ENCODE peak calls at places on chromosomes 5 and 9, in ten cellular contexts. M, C, Z, U, W, H, R, J, O and T are unnamed samples.

GRCh38 chr5:140635291-140636257 is 2.6 kb upstream of the CD14 start:
- DNase-seq in M (no peak), C (no peak), Z (no peak), U (no peak), W (no peak), H (no peak), R (no peak), J (no peak), O (no peak), T (no peak)

GRCh38 chr5:127934791-127935256 is 148.7 kb upstream of the SLC12A2 start:
- DNase-seq in M (peak), C (peak), Z (no peak), U (no peak), W (peak), H (peak), R (no peak), J (no peak), O (peak), T (peak)

GRCh38 chr9:90420714-90421513 is 221.7 kb downstream of the DIRAS2 start:
- DNase-seq in M (no peak), C (no peak), Z (no peak), U (no peak), W (no peak), H (no peak), R (no peak), J (no peak), O (no peak), T (no peak)

GRCh38 chr5:73513996-73514395 is 15.8 kb downstream of the BTF3 start:
- DNase-seq in M (no peak), C (no peak), Z (no peak), U (no peak), W (no peak), H (peak), R (no peak), J (no peak), O (no peak), T (no peak)

GRCh38 chr5:28009526-28010025 is 971.2 kb upstream of the CDH9 start:
- DNase-seq in M (no peak), C (peak), Z (no peak), U (no peak), W (no peak), H (no peak), R (no peak), J (no peak), O (no peak), T (no peak)

GRCh38 chr5:83503662-83504061 is 32.1 kb downstream of the VCAN start:
- DNase-seq in M (no peak), C (no peak), Z (no peak), U (no peak), W (no peak), H (no peak), R (no peak), J (peak), O (no peak), T (no peak)

GRCh38 chr5:159905496-159905895 is 10.8 kb upstream of the ADRA1B start:
- DNase-seq in M (peak), C (no peak), Z (no peak), U (no peak), W (no peak), H (peak), R (no peak), J (no peak), O (peak), T (no peak)

GRCh38 chr9:35763803-35764202 is 9.7 kb upstream of the MSMP start:
- DNase-seq in M (no peak), C (no peak), Z (no peak), U (no peak), W (no peak), H (no peak), R (no peak), J (no peak), O (no peak), T (no peak)

GRCh38 chr9:133874061-133874638 is 118.0 kb downstream of the VAV2 start:
- DNase-seq in M (peak), C (peak), Z (no peak), U (no peak), W (no peak), H (peak), R (no peak), J (no peak), O (peak), T (no peak)

GRCh38 chr9:21413089-21414023 is 4.4 kb downstream of the IFNA8 start:
- DNase-seq in M (no peak), C (peak), Z (no peak), U (no peak), W (no peak), H (no peak), R (no peak), J (peak), O (no peak), T (peak)

GRCh38 chr5:167797933-167798332 is 493.5 kb upstream of the WWC1 start:
- DNase-seq in M (no peak), C (no peak), Z (no peak), U (no peak), W (no peak), H (no peak), R (no peak), J (no peak), O (no peak), T (no peak)

GRCh38 chr5:143922718-143923117 is 110.8 kb downstream of the HMHB1 start:
- DNase-seq in M (peak), C (peak), Z (no peak), U (no peak), W (no peak), H (peak), R (no peak), J (no peak), O (peak), T (peak)

GRCh38 chr5:87263498-87263897 is 4.2 kb upstream of the RASA1 start:
- DNase-seq in M (no peak), C (peak), Z (no peak), U (no peak), W (peak), H (no peak), R (no peak), J (no peak), O (no peak), T (no peak)